ENCODE peak calls at places on chromosomes 3 and 15, in eight cellular contexts. S, R, D, O, U, K, B and G are unnamed samples.

GRCh38 chr3:152738656-152739055 is 96.3 kb upstream of the P2RY1 start:
- DNase-seq in S (no peak), R (no peak), D (no peak), O (no peak), U (peak), K (peak), B (no peak), G (no peak)

GRCh38 chr15:43329222-43329959 is 982 bp downstream of the LCMT2 start:
- DNase-seq in S (no peak), R (peak), D (no peak), O (peak), U (peak), K (no peak), B (peak), G (peak)

GRCh38 chr15:29458361-29458760 is 188.7 kb upstream of the NSMCE3 start:
- DNase-seq in S (no peak), R (no peak), D (no peak), O (no peak), U (no peak), K (no peak), B (no peak), G (no peak)

GRCh38 chr15:88711806-88712205 is 73.0 kb downstream of the ISG20 start:
- DNase-seq in S (no peak), R (no peak), D (no peak), O (no peak), U (no peak), K (peak), B (no peak), G (no peak)

GRCh38 chr15:97961067-97961954 is 808 bp downstream of the ARRDC4 start:
- DNase-seq in S (no peak), R (peak), D (peak), O (no peak), U (peak), K (no peak), B (peak), G (peak)

GRCh38 chr15:99749386-99749785 is 16.1 kb upstream of the LYSMD4 start:
- DNase-seq in S (no peak), R (peak), D (no peak), O (no peak), U (peak), K (no peak), B (peak), G (no peak)

GRCh38 chr3:24457719-24458118 is 36.9 kb downstream of the THRB start:
- DNase-seq in S (no peak), R (no peak), D (no peak), O (no peak), U (no peak), K (no peak), B (peak), G (no peak)

GRCh38 chr15:43776101-43776717 is 557 bp downstream of the ELL3 start:
- DNase-seq in S (no peak), R (no peak), D (no peak), O (no peak), U (no peak), K (no peak), B (peak), G (no peak)

GRCh38 chr15:92647467-92648163 is 8.0 kb downstream of the FAM174B start:
- DNase-seq in S (no peak), R (no peak), D (no peak), O (peak), U (no peak), K (no peak), B (no peak), G (no peak)

GRCh38 chr3:71185733-71186455 is 397.6 kb downstream of the FOXP1 start:
- DNase-seq in S (no peak), R (no peak), D (no peak), O (peak), U (peak), K (no peak), B (peak), G (no peak)

GRCh38 chr15:35325374-35325941 is 220.5 kb downstream of the DPH6 start:
- DNase-seq in S (no peak), R (no peak), D (no peak), O (no peak), U (no peak), K (no peak), B (no peak), G (no peak)